ENCODE peak calls at places on chromosomes 12 and 14, in six cellular contexts. S is tibial artery; J is CD4-positive, alpha-beta T cell; I is ovary; T is heart right ventricle; A is fibroblast of the aortic adventitia. K is an unnamed sample.

GRCh38 chr12:28130625-28131598 is 59.3 kb upstream of the CCDC91 start:
- DNase-seq in A (peak), S (peak), J (no peak), T (no peak), I (peak), K (no peak)

GRCh38 chr12:101607894-101608293 is 13.1 kb downstream of the MYBPC1 start:
- DNase-seq in T (no peak), A (no peak), J (no peak), I (no peak), S (no peak), K (no peak)

GRCh38 chr12:31322651-31323248 is 3.2 kb downstream of the SINHCAF start:
- DNase-seq in T (no peak), I (peak), S (no peak), J (no peak), A (no peak), K (no peak)

GRCh38 chr12:113138826-113139225 is 3.3 kb upstream of the RASAL1 start:
- DNase-seq in A (no peak), T (no peak), S (no peak), J (no peak), I (no peak), K (no peak)

GRCh38 chr14:68663385-68664076 is 129.3 kb downstream of the ZFP36L1 start:
- DNase-seq in A (no peak), J (no peak), T (no peak), I (peak), S (no peak), K (no peak)

GRCh38 chr12:78473136-78473535 is 391.4 kb upstream of the SYT1 start:
- DNase-seq in J (no peak), I (no peak), S (no peak), A (peak), T (no peak), K (no peak)

GRCh38 chr12:46963977-46964376 is 115.4 kb upstream of the PCED1B start:
- DNase-seq in A (peak), I (no peak), S (no peak), J (no peak), T (no peak), K (no peak)

GRCh38 chr14:23629204-23629603 is 7.0 kb upstream of the DHRS2 start:
- DNase-seq in I (no peak), A (no peak), J (no peak), S (no peak), T (no peak), K (no peak)

GRCh38 chr12:26374934-26375333 is 179.6 kb downstream of the SSPN start:
- DNase-seq in A (peak), S (no peak), I (no peak), T (no peak), J (no peak), K (no peak)

GRCh38 chr12:125983094-125983783 is 918.0 kb downstream of the AACS start:
- DNase-seq in I (no peak), S (no peak), J (no peak), A (peak), T (peak), K (no peak)

GRCh38 chr12:77893918-77894317 is 63.2 kb downstream of the NAV3 start:
- DNase-seq in A (peak), J (no peak), I (no peak), S (no peak), T (no peak), K (no peak)

GRCh38 chr14:69439516-69440270 is 41.2 kb downstream of the SLC39A9 start:
- DNase-seq in I (no peak), A (no peak), S (no peak), T (no peak), J (no peak), K (peak)

GRCh38 chr12:132488127-132489077 is 1.5 kb upstream of the FBRSL1 start:
- DNase-seq in S (peak), A (no peak), I (no peak), J (peak), T (peak), K (peak)

GRCh38 chr12:16605666-16606116 is 271 bp downstream of the LMO3 start:
- DNase-seq in A (peak), J (no peak), I (peak), T (no peak), S (peak), K (no peak)

GRCh38 chr14:33219957-33220356 is 281.3 kb downstream of the NPAS3 start:
- DNase-seq in A (no peak), S (no peak), J (no peak), I (no peak), T (no peak), K (no peak)

GRCh38 chr12:77124767-77125166 is 59.4 kb upstream of the E2F7 start:
- DNase-seq in J (no peak), S (no peak), T (no peak), A (peak), I (no peak), K (no peak)

GRCh38 chr12:12538535-12538934 is 24.1 kb downstream of the DUSP16 start:
- DNase-seq in J (no peak), T (no peak), I (no peak), A (no peak), S (no peak), K (no peak)

GRCh38 chr12:75389706-75390105 is 1.2 kb upstream of the GLIPR1L2 start:
- DNase-seq in J (no peak), S (no peak), I (no peak), A (peak), T (no peak), K (no peak)

GRCh38 chr12:75389061-75389460 is 1.8 kb upstream of the GLIPR1L2 start:
- DNase-seq in T (no peak), S (no peak), I (no peak), A (peak), J (no peak), K (no peak)

GRCh38 chr12:75390156-75390898 is 562 bp upstream of the GLIPR1L2 start:
- DNase-seq in I (no peak), S (no peak), J (no peak), T (no peak), A (peak), K (no peak)

DNA sequence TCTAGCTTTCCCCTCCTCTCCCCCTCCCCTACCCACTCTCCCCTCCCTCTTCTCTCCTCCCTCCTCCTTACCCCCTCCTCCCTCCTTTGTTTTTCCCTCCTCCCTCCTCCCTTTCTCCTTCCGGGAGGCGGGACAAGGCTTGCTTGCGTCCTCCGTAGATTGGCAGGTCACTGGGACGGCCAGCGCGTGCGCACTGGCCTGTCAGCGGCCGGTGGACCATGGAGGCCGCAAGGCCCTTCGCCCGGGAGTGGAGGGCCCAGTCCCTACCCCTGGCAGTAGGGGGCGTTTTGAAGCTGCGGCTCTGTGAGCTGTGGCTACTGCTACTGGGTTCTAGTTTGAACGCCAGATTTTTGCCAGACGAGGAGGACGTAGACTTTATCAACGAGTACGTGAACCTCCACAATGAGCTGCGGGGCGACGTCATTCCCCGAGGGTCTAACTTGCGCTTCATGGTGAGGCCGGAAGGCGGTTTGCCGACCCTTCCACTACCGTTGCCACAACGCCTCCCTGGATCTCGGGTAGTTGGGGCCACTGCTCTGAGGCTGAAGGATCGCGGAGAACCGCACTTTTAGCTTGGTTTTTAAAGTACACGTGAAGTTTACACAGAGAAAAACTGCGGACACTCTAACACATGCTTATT is at the start of gene GLIPR1L2:
- DNase-seq in S (peak), I (peak), T (peak), A (peak), J (peak), K (peak)
- TF ChIP-seq CTCF in S (peak), I (peak), T (peak), A (peak), J (peak), K (peak)

DNA sequence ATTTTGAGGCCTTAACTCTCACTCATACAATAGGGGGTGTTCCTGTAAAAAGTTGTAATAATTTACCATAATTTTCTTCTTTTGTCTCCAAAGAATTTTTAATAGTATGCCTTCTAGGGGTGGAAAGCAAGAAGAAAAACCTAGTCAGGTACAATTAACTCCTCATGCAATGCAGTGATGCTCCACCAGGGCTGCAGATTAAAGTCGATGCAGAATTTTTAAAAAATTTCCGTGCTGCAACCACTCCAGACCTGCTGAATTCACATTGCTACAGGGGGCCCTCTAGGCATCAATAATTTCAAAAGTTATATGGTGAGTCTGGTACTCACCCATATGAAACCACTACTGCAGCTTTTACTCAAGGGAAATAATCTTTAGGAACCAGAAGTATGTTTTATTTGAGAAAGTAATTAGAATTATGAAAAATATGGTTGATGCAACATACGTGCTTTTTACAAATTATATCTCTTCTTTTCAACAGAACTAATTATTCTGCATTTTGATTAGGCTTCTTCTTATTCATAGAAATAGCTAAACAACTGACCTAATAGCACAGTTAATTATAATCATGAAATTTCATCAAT is 353.2 kb downstream of the BCAT1 start:
- DNase-seq in J (no peak), S (no peak), I (no peak), T (no peak), A (peak), K (no peak)
- TF ChIP-seq CTCF in J (no peak), S (no peak), I (no peak), T (no peak), A (peak), K (no peak)

DNA sequence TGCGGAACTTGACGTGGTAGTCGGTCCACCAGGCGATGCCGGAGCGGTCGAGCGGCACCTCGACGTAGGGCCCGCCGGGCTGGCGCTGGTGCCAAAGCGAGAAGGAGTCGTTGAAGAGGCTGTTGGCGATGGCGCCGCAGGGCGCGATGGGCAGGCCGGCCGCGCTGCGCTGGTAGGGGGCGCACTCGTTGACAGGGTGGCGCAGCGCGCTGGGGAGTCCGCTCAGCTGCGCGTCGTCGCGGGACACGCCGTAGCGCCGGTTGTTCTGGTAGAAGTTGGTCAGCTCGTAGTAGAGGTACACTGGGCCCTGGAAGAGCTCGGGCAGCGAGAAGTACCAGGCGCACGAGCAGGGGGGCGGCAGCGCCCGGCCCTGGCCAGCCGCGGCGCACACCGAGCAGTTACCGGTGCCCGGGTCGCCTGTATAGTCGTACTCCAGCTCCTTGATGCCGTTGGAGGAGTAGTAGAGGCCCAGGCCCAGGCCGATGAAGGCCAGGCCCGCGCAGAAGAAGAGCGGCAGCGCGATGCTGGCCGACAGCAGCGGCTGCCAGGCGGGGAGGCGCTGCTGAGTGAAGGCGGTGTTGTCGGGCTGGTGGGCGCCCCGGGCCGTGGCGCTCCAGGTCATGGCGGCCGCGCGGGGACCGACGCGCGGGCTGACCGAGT is 482 bp downstream of the TMEM30B start:
- DNase-seq in A (peak), J (peak), I (peak), T (peak), S (peak), K (no peak)
- TF ChIP-seq CTCF in A (peak), J (peak), I (no peak), T (peak), S (peak), K (peak)

GRCh38 chr12:65449400-65449799 is 170.9 kb downstream of the MSRB3 start:
- DNase-seq in I (no peak), S (no peak), A (peak), T (no peak), J (no peak), K (no peak)
- TF ChIP-seq CTCF in I (no peak), S (no peak), A (no peak), T (no peak), J (no peak), K (no peak)

GRCh38 chr12:91367234-91367849 is 184.7 kb upstream of the DCN start:
- DNase-seq in S (no peak), A (peak), J (no peak), T (no peak), I (no peak), K (no peak)
- TF ChIP-seq CTCF in S (no peak), A (peak), J (peak), T (peak), I (peak), K (peak)

GRCh38 chr12:4252595-4252994 is 21.0 kb upstream of the CCND2 start:
- DNase-seq in S (no peak), J (no peak), I (no peak), A (no peak), T (no peak), K (no peak)

GRCh38 chr12:4250691-4251090 is 22.9 kb upstream of the CCND2 start:
- DNase-seq in T (no peak), S (no peak), J (no peak), I (no peak), A (no peak), K (no peak)

GRCh38 chr12:4256043-4256826 is 17.3 kb upstream of the CCND2 start:
- DNase-seq in I (no peak), J (no peak), T (no peak), S (no peak), A (no peak), K (no peak)

GRCh38 chr12:4251967-4252366 is 21.6 kb upstream of the CCND2 start:
- DNase-seq in S (no peak), T (no peak), A (no peak), J (no peak), I (no peak), K (no peak)

DNA sequence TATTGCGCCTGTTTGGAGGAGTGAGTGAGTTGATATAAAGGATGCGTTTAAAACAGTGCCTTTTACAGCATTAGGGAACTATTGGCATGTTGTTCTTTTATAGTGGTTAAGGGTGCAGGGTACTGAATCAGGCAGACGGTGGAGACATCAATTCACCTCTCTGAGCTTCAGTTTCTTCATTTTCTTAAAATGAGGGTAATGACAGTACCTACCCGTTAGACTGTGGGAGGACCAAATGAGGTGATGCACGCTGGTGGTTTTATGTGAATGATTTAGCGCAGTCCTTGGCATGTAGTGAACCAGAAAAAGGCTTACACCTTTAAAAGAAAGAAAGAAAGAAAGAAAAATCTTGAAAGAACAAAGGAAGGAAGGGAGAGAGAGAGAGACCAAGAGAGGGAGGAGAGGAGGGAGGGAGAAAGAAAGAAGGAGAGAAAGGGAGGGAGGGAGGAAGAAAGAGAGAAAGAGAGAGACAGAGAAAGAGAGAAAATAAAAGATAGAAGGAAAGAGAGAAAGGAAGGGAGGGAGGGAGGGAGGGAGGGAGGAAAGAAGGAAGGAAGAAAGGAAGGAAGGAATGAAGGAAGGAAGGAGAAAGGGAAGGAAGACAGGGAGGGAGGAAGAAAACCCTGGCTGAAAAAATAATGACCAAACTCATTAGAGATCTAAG is 22.2 kb upstream of the CCND2 start:
- DNase-seq in T (no peak), J (peak), I (no peak), S (no peak), A (no peak), K (no peak)
- TF ChIP-seq CTCF in T (no peak), J (peak), I (no peak), S (no peak), A (no peak), K (no peak)

GRCh38 chr14:49306152-49306751 is 279.9 kb downstream of the RPS29 start:
- DNase-seq in I (no peak), J (no peak), S (no peak), A (peak), T (no peak), K (no peak)
- TF ChIP-seq CTCF in I (peak), J (peak), S (peak), A (peak), T (peak), K (peak)

K was measured in CD14-positive monocyte.